ENCODE peak calls at places on chromosomes 12 and 14, in five cellular contexts. F is NCI-H1092, L is uterus, S is nucleus accumbens, W is A549. D is an unnamed sample.

GRCh38 chr12:124531281-124531745 is 36.1 kb downstream of the NCOR2 start:
- DNase-seq in S (no peak), F (no peak), W (no peak), L (peak), D (no peak)

GRCh38 chr14:69247691-69248440 is 12.1 kb upstream of the GALNT16 start:
- DNase-seq in S (no peak), F (no peak), W (no peak), L (peak), D (peak)

GRCh38 chr12:127489055-127489454 is 777.9 kb upstream of the TMEM132C start:
- DNase-seq in W (no peak), L (no peak), S (no peak), F (no peak), D (no peak)

GRCh38 chr14:93005135-93005813 is 82.3 kb downstream of the CHGA start:
- DNase-seq in W (no peak), L (no peak), S (no peak), F (peak), D (peak)

GRCh38 chr12:65649126-65649525 is 175.2 kb upstream of the HMGA2 start:
- DNase-seq in W (peak), S (no peak), F (no peak), L (no peak), D (no peak)

GRCh38 chr14:39023939-39024871 is 78.8 kb downstream of the SEC23A start:
- DNase-seq in L (no peak), S (no peak), F (peak), W (no peak), D (peak)

GRCh38 chr12:3225154-3225795 is 148.1 kb downstream of the TSPAN9 start:
- DNase-seq in F (no peak), S (no peak), L (no peak), W (no peak), D (no peak)

GRCh38 chr12:80861636-80862378 is 75.9 kb downstream of the LIN7A start:
- DNase-seq in F (no peak), W (no peak), S (no peak), L (no peak), D (no peak)

GRCh38 chr12:48901278-48901677 is 24.0 kb downstream of the FKBP11 start:
- DNase-seq in F (no peak), W (no peak), L (no peak), S (no peak), D (no peak)

GRCh38 chr12:53770281-53770680 is 18.5 kb upstream of the CISTR start:
- DNase-seq in S (no peak), L (no peak), F (no peak), W (peak), D (no peak)

GRCh38 chr12:38155526-38156496 is 160.8 kb upstream of the ALG10B start:
- DNase-seq in F (no peak), S (no peak), W (no peak), L (no peak), D (no peak)

GRCh38 chr12:89504560-89505346 is 19.8 kb downstream of the GALNT4 start:
- DNase-seq in S (no peak), L (no peak), W (no peak), F (no peak), D (no peak)

GRCh38 chr14:45680531-45680930 is 427.5 kb upstream of the MIS18BP1 start:
- DNase-seq in L (no peak), W (no peak), F (no peak), S (no peak), D (no peak)

GRCh38 chr14:91228112-91229004 is 16.1 kb downstream of the GPR68 start:
- DNase-seq in W (no peak), L (no peak), S (no peak), F (no peak), D (no peak)

GRCh38 chr14:104685216-104685997 is 4.0 kb upstream of the INF2 start:
- DNase-seq in F (no peak), L (no peak), S (no peak), W (peak), D (no peak)

GRCh38 chr12:124322271-124322998 is 27.5 kb downstream of the RFLNA start:
- DNase-seq in L (no peak), W (peak), F (no peak), S (no peak), D (no peak)

GRCh38 chr12:112965643-112966042 is 12.7 kb upstream of the OAS2 start:
- DNase-seq in S (no peak), L (no peak), W (no peak), F (no peak), D (no peak)

GRCh38 chr12:95495433-95495832 is 21.5 kb downstream of the METAP2 start:
- DNase-seq in W (no peak), F (no peak), L (no peak), S (no peak), D (no peak)

GRCh38 chr14:36426113-36426512 is 93.9 kb downstream of the NKX2-1 start:
- DNase-seq in F (no peak), W (no peak), S (no peak), L (no peak), D (no peak)

GRCh38 chr12:122003646-122004611 is 17.8 kb upstream of the BCL7A start:
- DNase-seq in W (no peak), F (no peak), S (no peak), L (no peak), D (no peak)

GRCh38 chr12:46371718-46372130 is 849 bp downstream of the SLC38A2 start:
- DNase-seq in L (no peak), F (peak), S (peak), W (peak), D (no peak)

GRCh38 chr14:90511252-90511651 is 114.4 kb downstream of the CALM1 start:
- DNase-seq in W (no peak), F (no peak), L (no peak), S (no peak), D (no peak)

GRCh38 chr12:12930633-12931032 is 21.3 kb downstream of the GPRC5D start:
- DNase-seq in W (no peak), S (no peak), F (no peak), L (no peak), D (no peak)

GRCh38 chr14:98503086-98503815 is 768.7 kb downstream of the BCL11B start:
- DNase-seq in L (no peak), S (no peak), F (no peak), W (no peak), D (no peak)

GRCh38 chr14:49550284-49551184 is 35.6 kb downstream of the RPS29 start:
- DNase-seq in L (no peak), S (no peak), F (no peak), W (peak), D (no peak)

GRCh38 chr12:46661161-46661845 is 164.5 kb downstream of the SLC38A4 start:
- DNase-seq in L (no peak), S (no peak), F (peak), W (peak), D (peak)

D was measured in NCI-H446 treated with DMSO at 0.1 percent for 48 hours.